ENCODE peak calls at places on chromosomes 2 and 18, in seven cellular contexts. R is EL; J is HFFc6; H is CD4-positive, CD25-positive, alpha-beta regulatory T cell; D is HCT116; Y is GM06990; W is NCI-H460. N is an unnamed sample.

GRCh38 chr2:28011322-28011737 is 120.8 kb downstream of the BABAM2 start:
- DNase-seq in R (no peak), Y (no peak), H (no peak), D (no peak), J (no peak), W (no peak), N (no peak)

GRCh38 chr2:119857742-119858141 is 98.0 kb downstream of the PTPN4 start:
- DNase-seq in D (no peak), W (no peak), J (no peak), R (no peak), Y (no peak), H (no peak), N (no peak)

GRCh38 chr2:164593541-164593940 is 27.7 kb downstream of the GRB14 start:
- DNase-seq in R (no peak), W (no peak), H (no peak), J (no peak), Y (no peak), D (no peak), N (no peak)

GRCh38 chr2:33115728-33116127 is 169.0 kb downstream of the LTBP1 start:
- DNase-seq in W (no peak), H (no peak), Y (no peak), D (no peak), J (no peak), R (no peak), N (no peak)

GRCh38 chr2:42567806-42568429 is 514 bp upstream of the MTA3 start:
- DNase-seq in J (no peak), Y (peak; percentile 70), R (peak; percentile 28), H (no peak), D (no peak), W (no peak), N (peak; percentile 24)

GRCh38 chr2:100941646-100942240 is 60.3 kb upstream of the RPL31 start:
- DNase-seq in D (no peak), J (peak; percentile 32), Y (no peak), W (no peak), H (no peak), R (peak; percentile 47), N (no peak)

GRCh38 chr2:3454802-3455201 is 64.5 kb downstream of the ADI1 start:
- DNase-seq in Y (no peak), D (no peak), R (no peak), W (no peak), H (no peak), J (no peak), N (no peak)

GRCh38 chr18:41767960-41768359 is 187.1 kb upstream of the PIK3C3 start:
- DNase-seq in W (no peak), D (no peak), H (no peak), Y (no peak), J (peak; percentile 60), R (peak; percentile 36), N (peak; percentile 3)

GRCh38 chr2:6946722-6947121 is 29.5 kb downstream of the RNF144A start:
- DNase-seq in Y (no peak), J (no peak), W (no peak), R (peak; percentile 62), H (no peak), D (no peak), N (no peak)

GRCh38 chr2:177537241-177537640 is 144.7 kb downstream of the AGPS start:
- DNase-seq in R (no peak), Y (no peak), D (no peak), J (no peak), W (no peak), H (no peak), N (no peak)

GRCh38 chr2:131588152-131588873 is 60.6 kb downstream of the CCDC74A start:
- DNase-seq in D (no peak), H (no peak), W (no peak), J (no peak), Y (peak; percentile 70), R (no peak), N (no peak)

GRCh38 chr18:13103366-13103765 is 112.2 kb downstream of the CEP192 start:
- DNase-seq in J (no peak), Y (no peak), D (peak; percentile 4), R (no peak), W (no peak), H (no peak), N (no peak)

GRCh38 chr2:28986429-28986828 is 5.3 kb downstream of the TOGARAM2 start:
- DNase-seq in Y (no peak), R (no peak), H (no peak), J (no peak), W (no peak), D (no peak), N (no peak)

GRCh38 chr18:13909141-13909540 is 6.2 kb downstream of the MC2R start:
- DNase-seq in Y (no peak), R (no peak), D (no peak), H (no peak), J (no peak), W (no peak), N (no peak)

GRCh38 chr2:205563646-205564045 is 118.7 kb upstream of the NRP2 start:
- DNase-seq in R (no peak), J (no peak), W (peak; percentile 3), D (peak; percentile 4), H (no peak), Y (no peak), N (no peak)

GRCh38 chr2:209474960-209475359 is 51.1 kb downstream of the MAP2 start:
- DNase-seq in W (no peak), Y (no peak), D (no peak), R (no peak), H (no peak), J (no peak), N (no peak)

GRCh38 chr2:25314514-25315315 is 27.0 kb downstream of the DNMT3A start:
- DNase-seq in R (no peak), W (no peak), Y (peak; percentile 80), J (no peak), D (no peak), H (peak; percentile 59), N (no peak)

GRCh38 chr18:3305933-3306332 is 44.0 kb downstream of the MYL12B start:
- DNase-seq in W (no peak), J (no peak), H (no peak), Y (no peak), D (no peak), R (peak; percentile 12), N (no peak)

GRCh38 chr2:8009010-8009597 is 672.8 kb upstream of the ID2 start:
- DNase-seq in J (peak; percentile 25), D (no peak), R (peak; percentile 59), H (no peak), Y (no peak), W (no peak), N (no peak)

GRCh38 chr2:159065313-159065712 is 96.9 kb downstream of the TANC1 start:
- DNase-seq in Y (no peak), H (no peak), R (peak; percentile 35), J (no peak), D (no peak), W (no peak), N (no peak)

GRCh38 chr2:239610457-239611221 is 209.8 kb upstream of the HDAC4 start:
- DNase-seq in Y (no peak), W (no peak), J (no peak), H (no peak), D (no peak), R (no peak), N (no peak)

GRCh38 chr2:191582355-191582754 is 95.6 kb upstream of the NABP1 start:
- DNase-seq in W (peak; percentile 22), R (peak; percentile 96), Y (no peak), J (peak; percentile 81), D (no peak), H (no peak), N (peak; percentile 70)